ENCODE peak calls at places on chromosomes 1 and 21, in four cellular contexts. W, T, M and Y are unnamed samples.

GRCh38 chr1:59520194-59520593 is 223.3 kb downstream of the FGGY start:
- DNase-seq in T (no peak), M (no peak), W (no peak), Y (no peak)

GRCh38 chr1:94579876-94580294 is 38.3 kb upstream of the F3 start:
- DNase-seq in T (no peak), M (no peak), W (no peak), Y (no peak)

GRCh38 chr1:206001476-206001888 is 1.7 kb downstream of the RAB7B start:
- DNase-seq in W (peak; percentile 66), T (no peak), M (peak; percentile 34), Y (no peak)

GRCh38 chr21:41973427-41973831 is 19.6 kb upstream of the C2CD2 start:
- DNase-seq in T (peak; percentile 76), M (no peak), W (no peak), Y (peak; percentile 88)

GRCh38 chr21:36835383-36835795 is 131.1 kb downstream of the HLCS start:
- DNase-seq in T (peak; percentile 79), M (peak; percentile 60), W (no peak), Y (peak; percentile 45)

GRCh38 chr1:170530972-170531757 is 801 bp upstream of the GORAB start:
- DNase-seq in W (peak; percentile 61), T (peak; percentile 13), M (peak; percentile 28), Y (no peak)

GRCh38 chr1:47767741-47768100 is 229.5 kb downstream of the TRABD2B start:
- DNase-seq in M (peak; percentile 54), W (no peak), T (no peak), Y (no peak)

GRCh38 chr1:203278087-203278884 is 27.0 kb upstream of the BTG2 start:
- DNase-seq in M (peak; percentile 99), T (peak; percentile 83), W (peak; percentile 94), Y (no peak)

GRCh38 chr1:109866071-109866470 is 44.6 kb upstream of the CSF1 start:
- DNase-seq in M (no peak), W (no peak), T (no peak), Y (no peak)

GRCh38 chr1:201346987-201347386 is 30.5 kb downstream of the TNNT2 start:
- DNase-seq in W (no peak), T (no peak), M (no peak), Y (no peak)

GRCh38 chr1:12462586-12462985 is 155.4 kb downstream of the DHRS3 start:
- DNase-seq in M (no peak), T (no peak), W (no peak), Y (no peak)

GRCh38 chr1:232578681-232579195 is 51.2 kb downstream of the SIPA1L2 start:
- DNase-seq in W (no peak), M (no peak), T (no peak), Y (peak; percentile 42)

GRCh38 chr1:111563619-111564018 is 56.0 kb upstream of the RAP1A start:
- DNase-seq in W (no peak), T (no peak), M (no peak), Y (no peak)

GRCh38 chr1:62271932-62272728 is 47.1 kb downstream of the KANK4 start:
- DNase-seq in T (no peak), M (no peak), W (no peak), Y (no peak)

GRCh38 chr1:1199141-1199960 is 7.0 kb downstream of the TNFRSF18 start:
- DNase-seq in T (peak; percentile 6), M (peak; percentile 20), W (no peak), Y (no peak)

GRCh38 chr1:1091344-1092148 is 17.4 kb upstream of the RNF223 start:
- DNase-seq in T (peak; percentile 6), M (no peak), W (no peak), Y (no peak)

GRCh38 chr1:202210370-202210769 is 16.8 kb downstream of the LGR6 start:
- DNase-seq in W (no peak), T (no peak), M (no peak), Y (no peak)

GRCh38 chr1:211839106-211839505 is 8.5 kb upstream of the LPGAT1 start:
- DNase-seq in W (no peak), M (no peak), T (no peak), Y (no peak)

GRCh38 chr1:10730985-10731384 is 65.5 kb downstream of the CASZ1 start:
- DNase-seq in W (no peak), T (no peak), M (no peak), Y (peak; percentile 94)

DNA sequence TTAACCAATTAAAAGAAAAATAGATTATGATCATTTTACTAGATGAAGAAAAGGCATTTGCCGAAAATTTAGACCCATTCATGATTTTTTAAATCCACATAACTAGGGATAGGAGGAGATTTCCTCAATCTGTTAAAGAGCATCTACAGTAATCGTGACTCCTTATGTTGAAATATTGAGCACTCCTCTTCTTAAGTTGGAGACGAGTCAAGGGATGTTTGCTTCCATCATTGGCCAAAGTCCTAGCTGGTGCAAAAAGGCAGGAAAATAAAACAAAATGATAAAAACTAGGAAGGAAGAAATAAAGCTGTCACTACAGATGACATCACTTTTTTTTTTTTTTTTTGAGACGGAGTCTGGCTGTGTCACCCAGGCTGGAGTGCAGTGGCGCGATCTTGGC is 245.6 kb upstream of the KAZN start:
- DNase-seq in T (no peak), M (no peak), W (no peak), Y (no peak)
- H3K9me3 ChIP-seq in T (no peaks in the 10 kb centered on the region), M (peaks cover 11% of the 10 kb centered on the region), W (no peaks in the 10 kb centered on the region), Y (no peaks in the 10 kb centered on the region)

GRCh38 chr1:89945852-89946476 is 48.9 kb upstream of the ZNF326 start:
- DNase-seq in W (no peak), T (no peak), M (no peak), Y (no peak)

GRCh38 chr1:89942014-89942413 is 52.9 kb upstream of the ZNF326 start:
- DNase-seq in T (no peak), M (no peak), W (no peak), Y (no peak)

GRCh38 chr1:89943846-89944781 is 50.8 kb upstream of the ZNF326 start:
- DNase-seq in M (no peak), W (no peak), T (no peak), Y (no peak)

GRCh38 chr1:89941110-89941770 is 53.7 kb upstream of the ZNF326 start:
- DNase-seq in M (no peak), T (no peak), W (no peak), Y (no peak)

GRCh38 chr1:89942825-89943658 is 51.9 kb upstream of the ZNF326 start:
- DNase-seq in W (no peak), M (no peak), T (no peak), Y (no peak)
- H3K27ac ChIP-seq in W (no peak overlapping the region), M (no peak overlapping the region), T (no peak overlapping the region), Y (no peak overlapping the region)

DNA sequence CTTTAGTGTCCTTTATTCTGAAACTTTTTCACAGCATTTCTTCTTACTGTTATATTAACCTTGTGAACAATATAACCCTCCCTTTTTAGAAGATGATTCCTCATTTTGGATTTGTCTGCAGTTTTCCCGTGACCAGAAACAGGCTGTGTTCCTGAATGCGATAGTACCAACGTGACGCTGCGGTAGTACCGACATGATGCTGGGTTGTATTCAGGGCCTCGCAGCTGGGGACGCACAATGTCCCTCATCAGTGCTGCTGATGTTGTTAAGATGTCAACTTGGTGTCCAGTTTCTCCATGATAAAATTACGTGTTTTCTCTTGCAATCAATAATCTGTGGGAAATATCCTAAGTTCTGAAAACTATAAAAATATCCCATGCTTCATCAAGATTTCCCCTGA is 761.4 kb upstream of the TPTE start:
- DNase-seq in T (no peak), M (no peak), W (no peak), Y (no peak)
- H3K9me3 ChIP-seq in T (peaks cover 35% of the 10 kb centered on the region), M (peaks cover 9% of the 10 kb centered on the region), W (peaks cover 48% of the 10 kb centered on the region), Y (no peaks in the 10 kb centered on the region)

GRCh38 chr1:155636397-155637153 is 26.6 kb downstream of the MSTO1 start:
- DNase-seq in M (no peak), W (no peak), T (no peak), Y (peak; percentile 58)
- H3K27ac ChIP-seq in M (peak overlapping the region; percentile 7), W (no peak overlapping the region), T (no peak overlapping the region), Y (no peak overlapping the region)

DNA sequence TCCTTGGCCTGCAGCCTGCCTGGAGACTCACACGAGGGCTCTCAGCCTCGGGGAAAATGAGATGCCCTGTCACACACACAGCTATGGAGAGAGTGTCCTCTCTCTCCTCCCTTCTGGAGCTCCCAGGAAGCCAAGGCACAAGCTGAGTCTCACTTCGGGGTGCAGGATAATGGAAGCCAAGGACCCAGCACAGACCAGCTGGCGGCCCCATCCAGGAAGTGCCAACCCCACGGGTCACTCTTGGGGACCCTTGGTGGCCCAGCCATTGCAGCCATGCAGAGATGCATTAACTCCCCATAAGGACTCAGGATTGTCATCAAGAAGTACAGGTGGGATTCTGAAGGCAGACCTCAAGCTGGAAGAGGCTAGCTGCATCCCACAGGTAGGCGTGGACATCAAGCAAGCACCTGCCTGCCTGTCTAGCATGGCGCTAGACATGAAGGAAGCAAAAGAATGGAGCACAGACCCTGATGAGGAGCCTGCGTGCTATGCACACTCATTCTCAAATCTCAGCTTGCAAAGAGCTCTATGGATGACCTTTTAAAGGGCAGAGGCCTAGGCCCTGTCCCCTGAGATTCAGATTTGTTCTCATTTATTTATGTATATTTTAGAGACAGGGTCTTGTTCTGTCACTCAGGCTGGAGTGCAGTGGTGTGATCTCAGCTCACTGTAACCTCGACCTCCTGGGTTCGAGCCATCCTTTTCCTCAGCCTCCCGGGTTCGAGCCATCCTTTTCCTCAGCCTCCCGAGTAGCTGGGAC is 49.9 kb downstream of the IRF2BP2 start:
- DNase-seq in W (no peak), T (no peak), M (no peak), Y (no peak)
- H3K9me3 ChIP-seq in W (no peaks in the 10 kb centered on the region), T (no peaks in the 10 kb centered on the region), M (no peaks in the 10 kb centered on the region), Y (no peaks in the 10 kb centered on the region)

DNA sequence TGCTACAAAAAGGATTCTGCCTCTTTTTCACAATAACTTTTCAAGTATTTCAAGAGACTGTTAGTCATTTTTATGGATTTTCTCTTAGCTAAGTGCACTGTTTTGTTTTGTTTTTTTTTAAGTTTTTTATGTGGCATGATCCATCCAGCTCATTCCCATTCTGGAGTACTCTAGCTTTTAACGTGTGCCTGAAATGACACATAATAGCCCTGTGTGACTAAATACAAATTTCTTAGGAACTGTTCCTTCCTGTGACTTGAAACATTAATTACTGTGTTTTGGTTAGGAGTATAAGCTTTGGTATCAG is 143.9 kb downstream of the HS2ST1 start:
- DNase-seq in W (no peak), M (no peak), T (no peak), Y (no peak)
- H3K27ac ChIP-seq in W (no peak overlapping the region), M (peak overlapping the region; percentile 13), T (no peak overlapping the region), Y (no peak overlapping the region)

DNA sequence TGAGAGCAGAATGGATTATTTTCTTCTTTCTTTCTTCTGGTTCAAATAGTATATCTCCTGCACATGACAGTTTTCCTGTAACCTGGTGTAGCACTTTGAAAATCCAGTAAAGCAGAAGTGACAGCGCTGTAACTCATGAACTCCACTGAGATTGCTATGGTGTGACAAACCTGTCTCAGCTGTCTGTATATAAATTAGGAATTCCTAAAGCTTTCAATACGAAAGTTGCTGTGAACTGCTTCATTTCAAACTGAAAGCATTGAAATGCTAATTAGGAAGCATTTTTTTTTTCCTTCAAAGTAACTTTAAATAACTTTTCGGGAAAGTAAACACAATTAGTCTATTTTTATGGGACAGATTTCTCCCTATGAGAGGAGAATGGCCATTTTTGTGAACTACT is 646.9 kb upstream of the ZP4 start:
- DNase-seq in T (no peak), W (no peak), M (no peak), Y (no peak)
- H3K9me3 ChIP-seq in T (no peaks in the 10 kb centered on the region), W (no peaks in the 10 kb centered on the region), M (no peaks in the 10 kb centered on the region), Y (no peaks in the 10 kb centered on the region)